ENCODE peak calls at places on chromosomes 3 and 15, in seven cellular contexts. One of them, this sample, is unnamed.

GRCh38 chr3:141399979-141400971 is 32.0 kb downstream of the ZBTB38 start:
- DNase-seq in HCT116: no peak
- DNase-seq in SK-N-SH: no peak
- DNase-seq in GM12878: no peak
- DNase-seq in HepG2: peak; percentile 97
- DNase-seq in K562: no peak
- DNase-seq in H1: no peak
- DNase-seq in this sample: no peak

GRCh38 chr15:29636921-29637320 is 185.3 kb downstream of the TJP1 start:
- DNase-seq in HCT116: no peak
- DNase-seq in SK-N-SH: no peak
- DNase-seq in GM12878: no peak
- DNase-seq in HepG2: no peak
- DNase-seq in K562: no peak
- DNase-seq in H1: no peak
- DNase-seq in this sample: no peak

GRCh38 chr3:43388909-43389308 is 102.6 kb downstream of the SNRK start:
- DNase-seq in HCT116: no peak
- DNase-seq in SK-N-SH: no peak
- DNase-seq in GM12878: no peak
- DNase-seq in HepG2: no peak
- DNase-seq in K562: no peak
- DNase-seq in H1: no peak
- DNase-seq in this sample: no peak

GRCh38 chr3:56753206-56753605 is 48.5 kb downstream of the ARHGEF3 start:
- DNase-seq in HCT116: no peak
- DNase-seq in SK-N-SH: no peak
- DNase-seq in GM12878: peak; percentile 87
- DNase-seq in HepG2: no peak
- DNase-seq in K562: no peak
- DNase-seq in H1: no peak
- DNase-seq in this sample: no peak

GRCh38 chr3:29718661-29719065 is 437.8 kb downstream of the RBMS3 start:
- DNase-seq in HCT116: no peak
- DNase-seq in SK-N-SH: no peak
- DNase-seq in GM12878: no peak
- DNase-seq in HepG2: no peak
- DNase-seq in K562: no peak
- DNase-seq in H1: no peak
- DNase-seq in this sample: no peak

GRCh38 chr3:168216851-168217250 is 121.1 kb upstream of the GOLIM4 start:
- DNase-seq in HCT116: no peak
- DNase-seq in SK-N-SH: peak; percentile 23
- DNase-seq in GM12878: no peak
- DNase-seq in HepG2: no peak
- DNase-seq in K562: no peak
- DNase-seq in H1: no peak
- DNase-seq in this sample: no peak

GRCh38 chr3:196737655-196738054 is 2.0 kb upstream of the PAK2 start:
- DNase-seq in HCT116: no peak
- DNase-seq in SK-N-SH: no peak
- DNase-seq in GM12878: no peak
- DNase-seq in HepG2: peak; percentile 36
- DNase-seq in K562: no peak
- DNase-seq in H1: no peak
- DNase-seq in this sample: no peak

GRCh38 chr3:174342941-174343431 is 516.1 kb upstream of the NAALADL2 start:
- DNase-seq in HCT116: no peak
- DNase-seq in SK-N-SH: no peak
- DNase-seq in GM12878: no peak
- DNase-seq in HepG2: no peak
- DNase-seq in K562: no peak
- DNase-seq in H1: no peak
- DNase-seq in this sample: no peak

GRCh38 chr15:40307421-40308165 is at the start of gene PLCB2:
- DNase-seq in HCT116: no peak
- DNase-seq in SK-N-SH: no peak
- DNase-seq in GM12878: peak; percentile 16
- DNase-seq in HepG2: peak; percentile 14
- DNase-seq in K562: peak; percentile 55
- DNase-seq in H1: no peak
- DNase-seq in this sample: no peak

GRCh38 chr3:27758083-27758482 is 36.0 kb upstream of the EOMES start:
- DNase-seq in HCT116: peak; percentile 10
- DNase-seq in SK-N-SH: no peak
- DNase-seq in GM12878: no peak
- DNase-seq in HepG2: no peak
- DNase-seq in K562: no peak
- DNase-seq in H1: no peak
- DNase-seq in this sample: no peak

GRCh38 chr15:65595960-65596359 is 15.0 kb downstream of the INTS14 start:
- DNase-seq in HCT116: no peak
- DNase-seq in SK-N-SH: peak; percentile 59
- DNase-seq in GM12878: no peak
- DNase-seq in HepG2: peak; percentile 67
- DNase-seq in K562: peak; percentile 33
- DNase-seq in H1: no peak
- DNase-seq in this sample: no peak

GRCh38 chr15:65400760-65401606 is 21.8 kb downstream of the IGDCC4 start:
- DNase-seq in HCT116: peak; percentile 56
- DNase-seq in SK-N-SH: peak; percentile 91
- DNase-seq in GM12878: no peak
- DNase-seq in HepG2: peak; percentile 74
- DNase-seq in K562: peak; percentile 78
- DNase-seq in H1: peak; percentile 94
- DNase-seq in this sample: peak; percentile 78

GRCh38 chr3:143825513-143825912 is 22.8 kb downstream of the SLC9A9 start:
- DNase-seq in HCT116: no peak
- DNase-seq in SK-N-SH: no peak
- DNase-seq in GM12878: peak; percentile 50
- DNase-seq in HepG2: no peak
- DNase-seq in K562: no peak
- DNase-seq in H1: no peak
- DNase-seq in this sample: no peak

GRCh38 chr3:48952510-48953118 is 34.0 kb downstream of the ARIH2 start:
- DNase-seq in HCT116: peak; percentile 41
- DNase-seq in SK-N-SH: peak; percentile 36
- DNase-seq in GM12878: no peak
- DNase-seq in HepG2: peak; percentile 45
- DNase-seq in K562: peak; percentile 30
- DNase-seq in H1: peak; percentile 79
- DNase-seq in this sample: peak; percentile 61

GRCh38 chr15:61994216-61994615 is 66.0 kb downstream of the VPS13C start:
- DNase-seq in HCT116: no peak
- DNase-seq in SK-N-SH: no peak
- DNase-seq in GM12878: no peak
- DNase-seq in HepG2: no peak
- DNase-seq in K562: no peak
- DNase-seq in H1: no peak
- DNase-seq in this sample: no peak

GRCh38 chr15:74657846-74658245 is 38.0 kb downstream of the EDC3 start:
- DNase-seq in HCT116: no peak
- DNase-seq in SK-N-SH: no peak
- DNase-seq in GM12878: no peak
- DNase-seq in HepG2: no peak
- DNase-seq in K562: peak; percentile 36
- DNase-seq in H1: no peak
- DNase-seq in this sample: no peak

GRCh38 chr3:170317954-170318353 is 39.6 kb upstream of the SKIL start:
- DNase-seq in HCT116: no peak
- DNase-seq in SK-N-SH: no peak
- DNase-seq in GM12878: no peak
- DNase-seq in HepG2: no peak
- DNase-seq in K562: no peak
- DNase-seq in H1: no peak
- DNase-seq in this sample: no peak

GRCh38 chr3:39038165-39038564 is 13.6 kb downstream of the SCN11A start:
- DNase-seq in HCT116: no peak
- DNase-seq in SK-N-SH: no peak
- DNase-seq in GM12878: no peak
- DNase-seq in HepG2: no peak
- DNase-seq in K562: no peak
- DNase-seq in H1: no peak
- DNase-seq in this sample: no peak

GRCh38 chr3:183281126-183281797 is 28.2 kb downstream of the B3GNT5 start:
- DNase-seq in HCT116: no peak
- DNase-seq in SK-N-SH: no peak
- DNase-seq in GM12878: no peak
- DNase-seq in HepG2: no peak
- DNase-seq in K562: no peak
- DNase-seq in H1: no peak
- DNase-seq in this sample: no peak

GRCh38 chr3:171234298-171235020 is 207.9 kb upstream of the SLC2A2 start:
- DNase-seq in HCT116: no peak
- DNase-seq in SK-N-SH: no peak
- DNase-seq in GM12878: no peak
- DNase-seq in HepG2: no peak
- DNase-seq in K562: no peak
- DNase-seq in H1: no peak
- DNase-seq in this sample: no peak

DNA sequence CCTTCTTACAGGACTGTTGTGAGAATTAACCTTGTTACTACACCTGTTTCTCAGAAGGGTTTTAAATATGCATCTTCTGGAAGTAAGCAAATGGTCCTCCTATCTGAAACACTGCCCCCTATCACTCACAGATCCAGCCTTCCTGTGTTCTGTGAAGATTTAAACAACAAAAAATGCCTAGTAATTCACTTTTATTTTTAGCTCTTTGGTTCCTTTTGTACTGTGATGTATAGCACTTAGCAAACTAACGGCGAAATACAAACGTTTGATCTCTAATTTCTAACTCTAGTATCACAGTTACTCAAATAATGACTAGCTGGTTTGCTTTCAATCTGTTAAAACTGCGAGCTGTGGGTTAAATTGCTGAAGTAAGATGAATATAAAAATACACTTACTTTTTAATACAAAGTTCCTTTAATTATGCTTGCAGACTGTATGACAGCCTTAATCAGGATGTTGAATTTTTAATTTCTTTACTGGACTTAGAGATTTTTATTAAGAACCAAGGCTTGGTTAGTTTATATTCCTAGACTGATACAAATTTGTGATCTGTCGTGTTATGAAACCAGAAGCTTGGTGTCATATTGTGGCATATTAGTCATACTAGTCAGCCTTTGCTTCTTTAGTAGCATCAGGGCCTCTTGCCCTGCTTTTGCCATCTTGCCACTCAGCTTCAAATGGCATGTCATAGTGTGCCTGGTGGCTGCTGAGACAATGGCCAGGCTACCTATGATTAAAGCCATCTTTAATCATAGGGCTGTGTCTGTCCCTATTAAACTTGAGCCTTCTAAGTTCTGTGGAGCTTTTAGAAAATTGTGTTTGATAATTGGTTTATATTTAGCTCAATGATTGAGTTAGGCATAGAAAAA is 9.2 kb downstream of the EIF3J start:
- DNase-seq in HCT116: no peak
- DNase-seq in SK-N-SH: peak; percentile 66
- DNase-seq in GM12878: peak; percentile 41
- DNase-seq in HepG2: no peak
- DNase-seq in K562: no peak
- DNase-seq in H1: no peak
- DNase-seq in this sample: no peak
- TF ChIP-seq JUND in HCT116: no peak
- TF ChIP-seq JUND in SK-N-SH: peak; percentile 7
- TF ChIP-seq JUND in GM12878: no peak
- TF ChIP-seq JUND in HepG2: no peak
- TF ChIP-seq JUND in K562: no peak
- TF ChIP-seq JUND in H1: no peak
- TF ChIP-seq JUND in this sample: no peak

DNA sequence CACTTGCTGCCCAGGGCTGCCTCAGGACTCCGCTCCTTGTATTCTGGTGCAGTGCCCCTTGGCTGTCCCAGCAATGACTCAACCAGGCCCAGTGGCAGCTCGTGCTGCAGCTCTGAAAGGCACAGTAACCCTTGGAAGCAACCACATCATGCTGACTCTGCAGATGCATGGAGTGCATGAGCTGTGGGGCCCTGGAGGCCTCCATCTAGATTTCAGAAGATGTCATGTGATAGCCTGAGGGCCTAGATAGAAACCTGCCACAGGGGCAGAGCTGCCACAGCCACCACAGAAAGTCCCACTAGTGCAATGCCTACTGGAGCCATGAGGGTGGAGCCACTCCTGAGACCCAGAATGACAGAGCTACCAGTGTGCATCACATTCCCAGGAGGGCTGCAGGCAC is 117.1 kb upstream of the SMAD3 start:
- DNase-seq in HCT116: no peak
- DNase-seq in SK-N-SH: no peak
- DNase-seq in GM12878: no peak
- DNase-seq in HepG2: no peak
- DNase-seq in K562: no peak
- DNase-seq in H1: no peak
- DNase-seq in this sample: no peak
- TF ChIP-seq JUND in HCT116: no peak
- TF ChIP-seq JUND in SK-N-SH: no peak
- TF ChIP-seq JUND in GM12878: no peak
- TF ChIP-seq JUND in HepG2: no peak
- TF ChIP-seq JUND in K562: no peak
- TF ChIP-seq JUND in H1: no peak
- TF ChIP-seq JUND in this sample: no peak

GRCh38 chr3:61940241-61940640 is 378.9 kb downstream of the PTPRG start:
- DNase-seq in HCT116: no peak
- DNase-seq in SK-N-SH: no peak
- DNase-seq in GM12878: no peak
- DNase-seq in HepG2: no peak
- DNase-seq in K562: no peak
- DNase-seq in H1: no peak
- DNase-seq in this sample: no peak

GRCh38 chr3:61932499-61932898 is 371.1 kb downstream of the PTPRG start:
- DNase-seq in HCT116: no peak
- DNase-seq in SK-N-SH: no peak
- DNase-seq in GM12878: no peak
- DNase-seq in HepG2: no peak
- DNase-seq in K562: no peak
- DNase-seq in H1: no peak
- DNase-seq in this sample: no peak

GRCh38 chr3:61938878-61939549 is 377.6 kb downstream of the PTPRG start:
- DNase-seq in HCT116: no peak
- DNase-seq in SK-N-SH: no peak
- DNase-seq in GM12878: no peak
- DNase-seq in HepG2: no peak
- DNase-seq in K562: no peak
- DNase-seq in H1: no peak
- DNase-seq in this sample: peak; percentile 3

GRCh38 chr3:61935819-61936218 is 374.4 kb downstream of the PTPRG start:
- DNase-seq in HCT116: no peak
- DNase-seq in SK-N-SH: no peak
- DNase-seq in GM12878: no peak
- DNase-seq in HepG2: no peak
- DNase-seq in K562: no peak
- DNase-seq in H1: no peak
- DNase-seq in this sample: no peak

GRCh38 chr3:61936344-61936937 is 375.1 kb downstream of the PTPRG start:
- DNase-seq in HCT116: no peak
- DNase-seq in SK-N-SH: peak; percentile 35
- DNase-seq in GM12878: no peak
- DNase-seq in HepG2: peak; percentile 6
- DNase-seq in K562: peak; percentile 24
- DNase-seq in H1: peak; percentile 73
- DNase-seq in this sample: no peak
- TF ChIP-seq JUND in HCT116: no peak
- TF ChIP-seq JUND in SK-N-SH: no peak
- TF ChIP-seq JUND in GM12878: no peak
- TF ChIP-seq JUND in HepG2: no peak
- TF ChIP-seq JUND in K562: no peak
- TF ChIP-seq JUND in H1: no peak
- TF ChIP-seq JUND in this sample: no peak

GRCh38 chr3:101848326-101848725 is 988 bp upstream of the NFKBIZ start:
- DNase-seq in HCT116: no peak
- DNase-seq in SK-N-SH: no peak
- DNase-seq in GM12878: no peak
- DNase-seq in HepG2: peak; percentile 92
- DNase-seq in K562: no peak
- DNase-seq in H1: no peak
- DNase-seq in this sample: no peak
- TF ChIP-seq JUND in HCT116: no peak
- TF ChIP-seq JUND in SK-N-SH: no peak
- TF ChIP-seq JUND in GM12878: no peak
- TF ChIP-seq JUND in HepG2: no peak
- TF ChIP-seq JUND in K562: no peak
- TF ChIP-seq JUND in H1: no peak
- TF ChIP-seq JUND in this sample: no peak

This sample was measured in T47D.